ENCODE peak calls at places on chromosomes 1 and 21, in seven cellular contexts. One of them, this sample, is unnamed. For H3K27me3, the result is how much of the 10 kb centered on the place peaks cover.

GRCh38 chr1:223707270-223708000 is 4.9 kb upstream of the CAPN2 start:
- DNase-seq in fibroblast of lung: peak
- DNase-seq in WERI-Rb-1: no peak
- DNase-seq in brain microvascular endothelial cell: peak
- DNase-seq in cardiac muscle cell: peak
- DNase-seq in aorta: peak
- DNase-seq in GM06990: no peak
- DNase-seq in this sample: no peak

GRCh38 chr1:227066999-227067398 is 126.9 kb downstream of the COQ8A start:
- DNase-seq in cardiac muscle cell: no peak
- DNase-seq in WERI-Rb-1: no peak
- DNase-seq in GM06990: no peak
- DNase-seq in fibroblast of lung: no peak
- DNase-seq in brain microvascular endothelial cell: no peak
- DNase-seq in aorta: no peak
- DNase-seq in this sample: no peak

GRCh38 chr21:46028547-46029200 is 47.1 kb downstream of the COL6A1 start:
- DNase-seq in fibroblast of lung: peak
- DNase-seq in brain microvascular endothelial cell: no peak
- DNase-seq in WERI-Rb-1: no peak
- DNase-seq in cardiac muscle cell: no peak
- DNase-seq in GM06990: no peak
- DNase-seq in aorta: no peak
- DNase-seq in this sample: no peak

GRCh38 chr1:20216574-20216973 is 30.3 kb upstream of the PLA2G2C start:
- DNase-seq in cardiac muscle cell: peak
- DNase-seq in brain microvascular endothelial cell: peak
- DNase-seq in GM06990: peak
- DNase-seq in WERI-Rb-1: peak
- DNase-seq in aorta: no peak
- DNase-seq in fibroblast of lung: peak
- DNase-seq in this sample: no peak

GRCh38 chr1:65214340-65215027 is 66.5 kb downstream of the AK4 start:
- DNase-seq in fibroblast of lung: no peak
- DNase-seq in GM06990: no peak
- DNase-seq in brain microvascular endothelial cell: no peak
- DNase-seq in WERI-Rb-1: no peak
- DNase-seq in aorta: no peak
- DNase-seq in cardiac muscle cell: no peak
- DNase-seq in this sample: no peak

GRCh38 chr1:232764458-232765231 is 40.6 kb upstream of the MAP10 start:
- DNase-seq in WERI-Rb-1: no peak
- DNase-seq in brain microvascular endothelial cell: no peak
- DNase-seq in cardiac muscle cell: no peak
- DNase-seq in GM06990: no peak
- DNase-seq in aorta: no peak
- DNase-seq in fibroblast of lung: no peak
- DNase-seq in this sample: no peak

GRCh38 chr1:57520743-57521142 is 96.9 kb upstream of the DAB1 start:
- DNase-seq in fibroblast of lung: no peak
- DNase-seq in aorta: no peak
- DNase-seq in GM06990: no peak
- DNase-seq in brain microvascular endothelial cell: no peak
- DNase-seq in cardiac muscle cell: no peak
- DNase-seq in WERI-Rb-1: no peak
- DNase-seq in this sample: no peak

GRCh38 chr1:203668401-203668800 is 41.8 kb downstream of the ATP2B4 start:
- DNase-seq in GM06990: no peak
- DNase-seq in cardiac muscle cell: no peak
- DNase-seq in aorta: no peak
- DNase-seq in brain microvascular endothelial cell: no peak
- DNase-seq in WERI-Rb-1: no peak
- DNase-seq in fibroblast of lung: no peak
- DNase-seq in this sample: no peak

GRCh38 chr1:156897078-156897825 is 3.7 kb downstream of the PEAR1 start:
- DNase-seq in GM06990: no peak
- DNase-seq in aorta: no peak
- DNase-seq in brain microvascular endothelial cell: peak
- DNase-seq in fibroblast of lung: peak
- DNase-seq in WERI-Rb-1: no peak
- DNase-seq in cardiac muscle cell: peak
- DNase-seq in this sample: no peak

GRCh38 chr1:59156526-59157196 is 140.2 kb upstream of the FGGY start:
- DNase-seq in fibroblast of lung: no peak
- DNase-seq in WERI-Rb-1: peak
- DNase-seq in cardiac muscle cell: peak
- DNase-seq in brain microvascular endothelial cell: peak
- DNase-seq in GM06990: no peak
- DNase-seq in aorta: no peak
- DNase-seq in this sample: no peak

GRCh38 chr1:226100436-226101347 is 38.2 kb downstream of the H3-3A start:
- DNase-seq in aorta: no peak
- DNase-seq in GM06990: no peak
- DNase-seq in brain microvascular endothelial cell: peak
- DNase-seq in fibroblast of lung: peak
- DNase-seq in cardiac muscle cell: peak
- DNase-seq in WERI-Rb-1: no peak
- DNase-seq in this sample: peak

GRCh38 chr1:45685308-45686080 is 839 bp downstream of the GPBP1L1 start:
- DNase-seq in brain microvascular endothelial cell: peak
- DNase-seq in GM06990: peak
- DNase-seq in WERI-Rb-1: no peak
- DNase-seq in fibroblast of lung: peak
- DNase-seq in cardiac muscle cell: no peak
- DNase-seq in aorta: no peak
- DNase-seq in this sample: no peak

GRCh38 chr1:227947425-227947677 is 381 bp downstream of the WNT9A start:
- DNase-seq in WERI-Rb-1: no peak
- DNase-seq in aorta: no peak
- DNase-seq in fibroblast of lung: no peak
- DNase-seq in brain microvascular endothelial cell: no peak
- DNase-seq in GM06990: no peak
- DNase-seq in cardiac muscle cell: no peak
- DNase-seq in this sample: no peak

GRCh38 chr1:7594714-7595295 is 176.3 kb upstream of the VAMP3 start:
- DNase-seq in GM06990: no peak
- DNase-seq in WERI-Rb-1: no peak
- DNase-seq in brain microvascular endothelial cell: no peak
- DNase-seq in aorta: peak
- DNase-seq in cardiac muscle cell: no peak
- DNase-seq in fibroblast of lung: no peak
- DNase-seq in this sample: no peak

GRCh38 chr1:153749408-153750005 is 21.7 kb downstream of the INTS3 start:
- DNase-seq in cardiac muscle cell: peak
- DNase-seq in GM06990: peak
- DNase-seq in fibroblast of lung: peak
- DNase-seq in brain microvascular endothelial cell: peak
- DNase-seq in aorta: peak
- DNase-seq in WERI-Rb-1: peak
- DNase-seq in this sample: peak

GRCh38 chr1:241608379-241609033 is 31.7 kb downstream of the CHML start:
- DNase-seq in fibroblast of lung: peak
- DNase-seq in cardiac muscle cell: peak
- DNase-seq in GM06990: no peak
- DNase-seq in aorta: no peak
- DNase-seq in WERI-Rb-1: no peak
- DNase-seq in brain microvascular endothelial cell: peak
- DNase-seq in this sample: no peak

GRCh38 chr1:236472850-236473788 is 50.7 kb upstream of the LGALS8 start:
- DNase-seq in fibroblast of lung: no peak
- DNase-seq in aorta: no peak
- DNase-seq in WERI-Rb-1: no peak
- DNase-seq in brain microvascular endothelial cell: no peak
- DNase-seq in cardiac muscle cell: peak
- DNase-seq in GM06990: no peak
- DNase-seq in this sample: no peak

GRCh38 chr1:165353731-165354671 is 2.5 kb downstream of the LMX1A start:
- DNase-seq in fibroblast of lung: no peak
- DNase-seq in aorta: no peak
- DNase-seq in WERI-Rb-1: no peak
- DNase-seq in GM06990: no peak
- DNase-seq in brain microvascular endothelial cell: no peak
- DNase-seq in cardiac muscle cell: no peak
- DNase-seq in this sample: no peak

GRCh38 chr1:228074954-228075730 is 7.4 kb upstream of the ARF1 start:
- DNase-seq in aorta: peak
- DNase-seq in cardiac muscle cell: no peak
- DNase-seq in fibroblast of lung: no peak
- DNase-seq in brain microvascular endothelial cell: no peak
- DNase-seq in GM06990: no peak
- DNase-seq in WERI-Rb-1: no peak
- DNase-seq in this sample: no peak

GRCh38 chr1:244214009-244214967 is 163.2 kb downstream of the ZBTB18 start:
- DNase-seq in fibroblast of lung: peak
- DNase-seq in GM06990: no peak
- DNase-seq in WERI-Rb-1: no peak
- DNase-seq in aorta: no peak
- DNase-seq in cardiac muscle cell: peak
- DNase-seq in brain microvascular endothelial cell: peak
- DNase-seq in this sample: no peak

GRCh38 chr1:201751872-201752271 is 77.1 kb upstream of the IPO9 start:
- DNase-seq in GM06990: no peak
- DNase-seq in WERI-Rb-1: no peak
- DNase-seq in brain microvascular endothelial cell: no peak
- DNase-seq in fibroblast of lung: peak
- DNase-seq in cardiac muscle cell: peak
- DNase-seq in aorta: no peak
- DNase-seq in this sample: no peak

GRCh38 chr1:168170552-168171508 is 7.9 kb upstream of the TIPRL start:
- DNase-seq in GM06990: no peak
- DNase-seq in fibroblast of lung: no peak
- DNase-seq in brain microvascular endothelial cell: no peak
- DNase-seq in aorta: no peak
- DNase-seq in cardiac muscle cell: no peak
- DNase-seq in WERI-Rb-1: no peak
- DNase-seq in this sample: no peak

GRCh38 chr1:92968138-92969032 is 7.1 kb upstream of the DIPK1A start:
- DNase-seq in brain microvascular endothelial cell: no peak
- DNase-seq in aorta: no peak
- DNase-seq in cardiac muscle cell: no peak
- DNase-seq in GM06990: no peak
- DNase-seq in WERI-Rb-1: no peak
- DNase-seq in fibroblast of lung: peak
- DNase-seq in this sample: no peak

GRCh38 chr1:106879538-106879937 is 176.9 kb upstream of the PRMT6 start:
- DNase-seq in WERI-Rb-1: no peak
- DNase-seq in fibroblast of lung: peak
- DNase-seq in aorta: no peak
- DNase-seq in cardiac muscle cell: no peak
- DNase-seq in brain microvascular endothelial cell: no peak
- DNase-seq in GM06990: no peak
- DNase-seq in this sample: peak

GRCh38 chr1:61641578-61642336 is 83.2 kb downstream of the TM2D1 start:
- DNase-seq in brain microvascular endothelial cell: peak
- DNase-seq in WERI-Rb-1: peak
- DNase-seq in GM06990: peak
- DNase-seq in aorta: peak
- DNase-seq in cardiac muscle cell: peak
- DNase-seq in fibroblast of lung: peak
- DNase-seq in this sample: peak

GRCh38 chr1:1430114-1430982 is 5.1 kb upstream of the VWA1 start:
- DNase-seq in brain microvascular endothelial cell: no peak
- DNase-seq in WERI-Rb-1: peak
- DNase-seq in GM06990: no peak
- DNase-seq in fibroblast of lung: peak
- DNase-seq in cardiac muscle cell: peak
- DNase-seq in aorta: peak
- DNase-seq in this sample: peak

GRCh38 chr1:211830055-211830329 is 571 bp downstream of the LPGAT1 start:
- DNase-seq in GM06990: no peak
- DNase-seq in aorta: no peak
- DNase-seq in cardiac muscle cell: peak
- DNase-seq in brain microvascular endothelial cell: no peak
- DNase-seq in WERI-Rb-1: no peak
- DNase-seq in fibroblast of lung: no peak
- DNase-seq in this sample: no peak

GRCh38 chr21:38486221-38486620 is 12.1 kb downstream of the ERG start:
- DNase-seq in WERI-Rb-1: no peak
- DNase-seq in fibroblast of lung: peak
- DNase-seq in aorta: no peak
- DNase-seq in GM06990: no peak
- DNase-seq in cardiac muscle cell: peak
- DNase-seq in brain microvascular endothelial cell: peak
- DNase-seq in this sample: no peak

DNA sequence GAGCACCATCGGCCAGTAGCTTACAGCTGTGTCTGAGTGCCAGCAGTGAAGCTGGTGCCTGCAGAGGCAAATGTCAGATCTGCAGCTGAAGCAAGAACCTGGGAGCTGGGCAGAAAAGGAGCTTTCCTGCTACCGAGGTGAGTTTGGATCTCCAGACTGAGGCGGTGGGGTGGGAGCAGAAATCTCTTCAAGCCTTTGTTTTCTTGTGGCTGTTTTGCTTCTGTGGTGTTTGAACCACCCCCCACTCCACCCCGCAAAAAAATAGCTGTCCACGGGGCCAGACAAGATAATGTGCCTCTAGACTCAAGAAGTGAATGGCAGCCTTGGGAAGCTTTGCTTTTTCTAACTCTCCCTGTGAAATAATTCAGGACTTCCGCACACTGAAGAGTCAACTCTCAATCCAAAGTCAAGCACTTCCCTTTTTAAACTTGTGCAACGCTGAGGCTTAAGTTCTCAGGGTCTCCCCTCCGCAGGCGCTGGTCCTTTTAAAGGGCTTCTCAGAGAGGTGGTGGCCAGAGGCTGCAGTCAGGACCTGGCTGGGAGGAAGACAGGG is 159.6 kb upstream of the COA6 start:
- DNase-seq in WERI-Rb-1: no peak
- DNase-seq in cardiac muscle cell: no peak
- DNase-seq in brain microvascular endothelial cell: no peak
- DNase-seq in aorta: no peak
- DNase-seq in fibroblast of lung: no peak
- DNase-seq in GM06990: no peak
- DNase-seq in this sample: no peak
- H3K27me3 ChIP-seq in WERI-Rb-1: under half
- H3K27me3 ChIP-seq in cardiac muscle cell: under half
- H3K27me3 ChIP-seq in brain microvascular endothelial cell: under half
- H3K27me3 ChIP-seq in aorta: under half
- H3K27me3 ChIP-seq in fibroblast of lung: under half
- H3K27me3 ChIP-seq in GM06990: under half
- H3K27me3 ChIP-seq in this sample: under half

GRCh38 chr1:39044762-39045161 is 18.6 kb downstream of the NDUFS5 start:
- DNase-seq in cardiac muscle cell: no peak
- DNase-seq in GM06990: no peak
- DNase-seq in brain microvascular endothelial cell: no peak
- DNase-seq in WERI-Rb-1: no peak
- DNase-seq in aorta: no peak
- DNase-seq in fibroblast of lung: no peak
- DNase-seq in this sample: no peak
- H3K4me3 ChIP-seq in cardiac muscle cell: no peak
- H3K4me3 ChIP-seq in GM06990: no peak
- H3K4me3 ChIP-seq in brain microvascular endothelial cell: no peak
- H3K4me3 ChIP-seq in WERI-Rb-1: no peak
- H3K4me3 ChIP-seq in aorta: no peak
- H3K4me3 ChIP-seq in fibroblast of lung: no peak
- H3K4me3 ChIP-seq in this sample: no peak

GRCh38 chr1:24620678-24621077 is 22.4 kb upstream of the SRRM1 start:
- DNase-seq in GM06990: no peak
- DNase-seq in brain microvascular endothelial cell: no peak
- DNase-seq in aorta: no peak
- DNase-seq in cardiac muscle cell: no peak
- DNase-seq in fibroblast of lung: no peak
- DNase-seq in WERI-Rb-1: no peak
- DNase-seq in this sample: no peak
- H3K27me3 ChIP-seq in GM06990: under half
- H3K27me3 ChIP-seq in brain microvascular endothelial cell: under half
- H3K27me3 ChIP-seq in aorta: under half
- H3K27me3 ChIP-seq in cardiac muscle cell: under half
- H3K27me3 ChIP-seq in fibroblast of lung: under half
- H3K27me3 ChIP-seq in WERI-Rb-1: under half
- H3K27me3 ChIP-seq in this sample: under half

GRCh38 chr21:35046880-35047229 is 2.2 kb downstream of the RUNX1 start:
- DNase-seq in brain microvascular endothelial cell: peak
- DNase-seq in aorta: no peak
- DNase-seq in fibroblast of lung: no peak
- DNase-seq in GM06990: no peak
- DNase-seq in WERI-Rb-1: no peak
- DNase-seq in cardiac muscle cell: no peak
- DNase-seq in this sample: no peak
- H3K4me3 ChIP-seq in brain microvascular endothelial cell: peak
- H3K4me3 ChIP-seq in aorta: peak
- H3K4me3 ChIP-seq in fibroblast of lung: peak
- H3K4me3 ChIP-seq in GM06990: peak
- H3K4me3 ChIP-seq in WERI-Rb-1: no peak
- H3K4me3 ChIP-seq in cardiac muscle cell: no peak
- H3K4me3 ChIP-seq in this sample: peak

This sample was measured in pancreas.